ENCODE peak calls at places on chromosomes 11 and 22, in eight cellular contexts. B is GM23248, X is AG04450, N is neural progenitor cell, R is tibial artery, W is tibial nerve, Z is neuronal stem cell, U is left lung. O is an unnamed sample.

GRCh38 chr11:114162719-114163123 is 103.2 kb downstream of the ZBTB16 start:
- DNase-seq in B (peak; percentile 96), X (peak; percentile 88), N (no peak), R (peak; percentile 95), W (peak; percentile 89), Z (no peak), U (peak; percentile 83), O (peak; percentile 87)

GRCh38 chr11:69497221-69497787 is 15.8 kb downstream of the LINC01488 start:
- DNase-seq in B (peak; percentile 98), X (peak; percentile 90), N (peak; percentile 82), R (peak; percentile 63), W (peak; percentile 73), Z (peak; percentile 81), U (peak; percentile 82), O (peak; percentile 65)

GRCh38 chr11:119187123-119187892 is 2.0 kb downstream of the NHERF4 start:
- DNase-seq in B (no peak), X (no peak), N (no peak), R (no peak), W (no peak), Z (no peak), U (no peak), O (no peak)

GRCh38 chr11:33027846-33028536 is 11.4 kb upstream of the TCP11L1 start:
- DNase-seq in B (peak; percentile 43), X (no peak), N (no peak), R (no peak), W (no peak), Z (no peak), U (no peak), O (no peak)

GRCh38 chr11:76767659-76768058 is 15.5 kb upstream of the TSKU start:
- DNase-seq in B (no peak), X (no peak), N (no peak), R (no peak), W (no peak), Z (no peak), U (no peak), O (no peak)

GRCh38 chr22:25482868-25483639 is 81.4 kb upstream of the GRK3 start:
- DNase-seq in B (no peak), X (no peak), N (no peak), R (no peak), W (no peak), Z (no peak), U (no peak), O (no peak)

GRCh38 chr11:113475160-113475761 is at the start of gene DRD2:
- DNase-seq in B (peak; percentile 42), X (no peak), N (peak; percentile 86), R (no peak), W (no peak), Z (peak; percentile 27), U (no peak), O (no peak)

GRCh38 chr11:10257478-10257877 is 36.5 kb downstream of the SBF2 start:
- DNase-seq in B (no peak), X (no peak), N (no peak), R (no peak), W (no peak), Z (no peak), U (no peak), O (no peak)

GRCh38 chr22:45318558-45319318 is 9.0 kb downstream of the FAM118A start:
- DNase-seq in B (no peak), X (no peak), N (peak; percentile 32), R (no peak), W (no peak), Z (no peak), U (no peak), O (no peak)

GRCh38 chr11:111514216-111515031 is at the start of gene HOATZ:
- DNase-seq in B (no peak), X (no peak), N (peak; percentile 95), R (no peak), W (no peak), Z (peak; percentile 68), U (no peak), O (no peak)

GRCh38 chr11:92886243-92886905 is 83.1 kb upstream of the MTNR1B start:
- DNase-seq in B (peak; percentile 61), X (peak; percentile 11), N (peak; percentile 73), R (no peak), W (no peak), Z (peak; percentile 64), U (no peak), O (no peak)

GRCh38 chr22:30426395-30427353 is 1.1 kb downstream of the MTFP1 start:
- DNase-seq in B (peak; percentile 92), X (no peak), N (peak; percentile 88), R (peak; percentile 82), W (peak; percentile 46), Z (peak; percentile 66), U (peak; percentile 85), O (peak; percentile 58)

GRCh38 chr11:46381046-46381835 is at the start of gene MDK:
- DNase-seq in B (peak; percentile 61), X (no peak), N (peak; percentile 91), R (no peak), W (no peak), Z (peak; percentile 75), U (no peak), O (no peak)

GRCh38 chr22:35357883-35358621 is 22.8 kb upstream of the HMOX1 start:
- DNase-seq in B (peak; percentile 75), X (no peak), N (no peak), R (no peak), W (no peak), Z (no peak), U (no peak), O (no peak)

GRCh38 chr11:10670099-10670498 is 23.5 kb downstream of the IRAG1 start:
- DNase-seq in B (no peak), X (no peak), N (no peak), R (no peak), W (no peak), Z (no peak), U (no peak), O (no peak)

GRCh38 chr22:38453065-38453672 is 1.8 kb downstream of the KCNJ4 start:
- DNase-seq in B (no peak), X (no peak), N (no peak), R (no peak), W (no peak), Z (no peak), U (no peak), O (no peak)

GRCh38 chr11:77171885-77172665 is 44.0 kb downstream of the MYO7A start:
- DNase-seq in B (no peak), X (no peak), N (peak; percentile 95), R (no peak), W (no peak), Z (peak; percentile 67), U (no peak), O (no peak)

GRCh38 chr11:118050208-118050891 is 26.5 kb upstream of the TMPRSS4 start:
- DNase-seq in B (no peak), X (no peak), N (no peak), R (no peak), W (no peak), Z (no peak), U (no peak), O (no peak)

GRCh38 chr22:37802310-37803194 is 5.2 kb upstream of the GCAT start:
- DNase-seq in B (peak; percentile 62), X (no peak), N (peak; percentile 90), R (peak; percentile 55), W (no peak), Z (peak; percentile 73), U (peak; percentile 64), O (peak; percentile 77)

GRCh38 chr22:43862074-43862881 is at the start of gene SULT4A1:
- DNase-seq in B (peak; percentile 46), X (no peak), N (peak; percentile 91), R (no peak), W (no peak), Z (peak; percentile 46), U (peak; percentile 9), O (peak; percentile 20)

DNA sequence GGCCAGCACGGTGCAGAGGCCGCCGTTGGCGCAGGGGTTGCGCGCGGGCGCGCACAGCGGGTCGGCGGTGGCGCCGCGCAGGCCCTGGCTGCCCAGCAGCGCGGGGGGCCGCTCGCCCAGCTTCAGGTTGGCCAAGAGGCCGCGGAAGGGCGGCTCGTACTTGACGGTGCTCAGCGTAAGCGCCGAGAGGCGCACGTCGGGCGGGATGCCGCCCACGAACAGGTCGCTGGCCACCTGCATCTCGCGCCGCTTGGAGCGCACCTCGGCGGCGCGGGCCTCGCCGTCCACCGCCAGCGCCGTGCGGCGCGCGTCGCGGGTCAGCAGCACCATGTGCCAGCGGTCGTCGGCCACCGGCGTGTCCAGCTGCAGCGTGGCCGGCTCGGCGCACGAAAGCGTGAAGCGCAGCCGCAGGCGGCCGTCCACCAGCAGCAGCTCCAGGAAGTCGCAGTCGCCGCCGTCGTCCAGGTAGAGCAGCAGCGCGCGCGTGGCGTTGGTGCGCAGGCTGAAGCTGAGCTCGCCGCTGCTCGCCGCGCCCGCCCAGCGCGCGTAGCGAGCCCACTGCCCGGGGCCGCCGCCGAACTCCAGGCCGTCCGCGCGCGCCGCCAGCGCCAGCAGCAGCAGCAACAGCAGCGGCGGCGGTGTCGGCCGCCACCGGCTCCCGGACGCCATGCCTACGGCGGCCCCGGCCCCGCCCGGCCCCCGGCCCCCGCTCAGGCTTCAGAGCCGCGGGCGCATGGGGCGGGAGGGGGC is 9.8 kb downstream of the NRXN2 start:
- DNase-seq in B (peak; percentile 56), X (no peak), N (peak; percentile 82), R (no peak), W (no peak), Z (no peak), U (no peak), O (no peak)
- H3K4me3 ChIP-seq in B (no peak overlapping the region), X (no peak overlapping the region), N (peak overlapping the region; percentile 34), R (peak overlapping the region; percentile 5), W (peak overlapping the region; percentile 15), Z (no peak overlapping the region), U (no peak overlapping the region), O (no peak overlapping the region)

DNA sequence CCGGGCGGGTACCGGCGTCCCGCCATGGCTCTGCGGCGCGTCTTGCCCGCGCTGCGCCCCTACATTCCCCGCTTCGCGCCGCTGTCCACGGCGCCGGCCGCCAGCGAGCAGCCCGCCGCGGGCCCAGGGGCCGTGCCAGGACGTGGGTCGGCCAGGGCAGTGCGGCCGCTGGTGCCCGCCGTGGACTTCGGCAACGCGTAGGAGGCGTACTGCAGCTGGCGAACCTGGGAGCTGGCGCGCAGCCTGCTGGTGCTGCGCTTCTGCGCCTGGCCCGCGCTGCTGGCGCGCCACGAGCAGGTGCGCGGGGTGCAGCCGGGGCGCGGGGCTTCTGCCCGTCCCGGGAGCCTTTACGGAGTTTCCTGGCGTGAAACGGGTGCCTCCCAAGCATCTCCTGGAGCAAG is 20.1 kb downstream of the DGCR6L start:
- DNase-seq in B (peak; percentile 57), X (no peak), N (no peak), R (no peak), W (no peak), Z (no peak), U (no peak), O (no peak)
- H3K4me3 ChIP-seq in B (peak overlapping the region; percentile 64), X (peak overlapping the region; percentile 54), N (peak overlapping the region; percentile 50), R (peak overlapping the region; percentile 64), W (peak overlapping the region; percentile 57), Z (peak overlapping the region; percentile 33), U (peak overlapping the region; percentile 61), O (peak overlapping the region; percentile 48)

GRCh38 chr22:47091241-47091691 is 328.8 kb downstream of the TBC1D22A start:
- DNase-seq in B (peak; percentile 29), X (no peak), N (peak; percentile 28), R (no peak), W (no peak), Z (no peak), U (no peak), O (no peak)
- H3K4me3 ChIP-seq in B (peak overlapping the region; percentile 69), X (peak overlapping the region; percentile 56), N (peak overlapping the region; percentile 41), R (peak overlapping the region; percentile 31), W (peak overlapping the region; percentile 38), Z (no peak overlapping the region), U (no peak overlapping the region), O (no peak overlapping the region)

DNA sequence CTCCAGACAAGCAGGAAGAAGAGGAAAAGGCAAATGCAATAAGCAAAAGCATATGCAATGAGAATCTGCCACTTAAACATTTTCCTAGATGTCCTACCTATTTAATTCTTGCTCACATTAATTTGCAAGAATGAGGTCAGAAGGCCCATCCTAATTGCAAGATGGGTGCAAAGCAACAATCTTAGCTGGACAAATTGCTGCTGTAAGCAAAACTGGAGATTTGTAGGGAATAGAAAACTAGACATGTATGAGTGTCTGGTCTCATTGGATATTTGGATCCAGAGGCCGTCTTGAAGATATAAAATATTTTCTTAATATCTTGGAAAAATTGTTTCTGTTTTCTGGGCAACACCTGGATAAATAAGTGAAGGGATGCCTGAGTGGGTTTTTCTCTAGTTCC is 150.1 kb upstream of the PGR start:
- DNase-seq in B (no peak), X (no peak), N (no peak), R (no peak), W (no peak), Z (no peak), U (no peak), O (no peak)
- H3K4me3 ChIP-seq in B (no peak overlapping the region), X (no peak overlapping the region), N (no peak overlapping the region), R (no peak overlapping the region), W (no peak overlapping the region), Z (no peak overlapping the region), U (no peak overlapping the region), O (no peak overlapping the region)